ENCODE peak calls at places on chromosomes 11 and 22, in nine cellular contexts. U, J, F, O, C, L, X, B and G are unnamed samples.

GRCh38 chr22:41565403-41566054 is 4.7 kb downstream of the CSDC2 start:
- DNase-seq in U (peak; percentile 26), J (no peak), F (no peak), O (no peak), C (no peak), L (peak; percentile 90), X (no peak), B (peak; percentile 27), G (no peak)

GRCh38 chr11:8988329-8989234 is 15.2 kb downstream of the NRIP3 start:
- DNase-seq in U (no peak), J (no peak), F (no peak), O (no peak), C (no peak), L (peak; percentile 69), X (no peak), B (no peak), G (no peak)

GRCh38 chr11:2881974-2882362 is 3.6 kb downstream of the CDKN1C start:
- DNase-seq in U (no peak), J (no peak), F (no peak), O (no peak), C (no peak), L (no peak), X (no peak), B (no peak), G (no peak)

GRCh38 chr11:27933992-27934829 is 173.7 kb downstream of the KIF18A start:
- DNase-seq in U (no peak), J (no peak), F (no peak), O (no peak), C (no peak), L (peak; percentile 100), X (no peak), B (no peak), G (no peak)

GRCh38 chr11:69718147-69718546 is 14.3 kb upstream of the FGF19 start:
- DNase-seq in U (no peak), J (no peak), F (no peak), O (peak; percentile 32), C (no peak), L (peak; percentile 40), X (no peak), B (no peak), G (no peak)

GRCh38 chr11:128496249-128496648 is 91.1 kb downstream of the ETS1 start:
- DNase-seq in U (no peak), J (no peak), F (no peak), O (no peak), C (no peak), L (no peak), X (no peak), B (no peak), G (no peak)

GRCh38 chr11:20203836-20204235 is 43.6 kb upstream of the DBX1 start:
- DNase-seq in U (no peak), J (no peak), F (no peak), O (no peak), C (no peak), L (no peak), X (no peak), B (no peak), G (no peak)

GRCh38 chr11:113675003-113675471 is 31.1 kb downstream of the TMPRSS5 start:
- DNase-seq in U (peak; percentile 6), J (no peak), F (no peak), O (no peak), C (no peak), L (peak; percentile 99), X (no peak), B (no peak), G (peak; percentile 9)

GRCh38 chr11:125465254-125465653 is 30.8 kb downstream of the FEZ1 start:
- DNase-seq in U (no peak), J (no peak), F (no peak), O (no peak), C (no peak), L (no peak), X (no peak), B (no peak), G (no peak)

GRCh38 chr11:35553831-35554230 is 28.4 kb upstream of the PAMR1 start:
- DNase-seq in U (no peak), J (no peak), F (no peak), O (no peak), C (no peak), L (peak; percentile 93), X (no peak), B (no peak), G (no peak)

GRCh38 chr11:2673871-2674471 is 25.8 kb downstream of the KCNQ1OT1 start:
- DNase-seq in U (no peak), J (no peak), F (no peak), O (no peak), C (no peak), L (no peak), X (no peak), B (no peak), G (peak; percentile 20)

GRCh38 chr11:107824668-107825369 is 33.8 kb downstream of the SLC35F2 start:
- DNase-seq in U (no peak), J (no peak), F (no peak), O (no peak), C (no peak), L (no peak), X (no peak), B (no peak), G (no peak)

GRCh38 chr11:127627629-127628462 is 627.3 kb upstream of the KIRREL3 start:
- DNase-seq in U (no peak), J (no peak), F (peak; percentile 73), O (no peak), C (no peak), L (no peak), X (no peak), B (peak; percentile 79), G (peak; percentile 78)

GRCh38 chr11:132137289-132137980 is 767.0 kb downstream of the NTM start:
- DNase-seq in U (no peak), J (no peak), F (no peak), O (no peak), C (no peak), L (no peak), X (no peak), B (no peak), G (no peak)

GRCh38 chr22:22327723-22328122 is 83.1 kb downstream of the VPREB1 start:
- DNase-seq in U (no peak), J (no peak), F (no peak), O (no peak), C (no peak), L (no peak), X (no peak), B (no peak), G (no peak)

GRCh38 chr11:78659326-78660319 is 85.0 kb upstream of the NARS2 start:
- DNase-seq in U (no peak), J (no peak), F (peak; percentile 62), O (no peak), C (no peak), L (no peak), X (no peak), B (no peak), G (peak; percentile 46)

GRCh38 chr22:40511604-40512003 is 124.9 kb downstream of the MRTFA start:
- DNase-seq in U (no peak), J (no peak), F (no peak), O (no peak), C (no peak), L (no peak), X (peak; percentile 44), B (no peak), G (peak; percentile 56)

GRCh38 chr11:106246495-106246894 is 169.0 kb downstream of the AASDHPPT start:
- DNase-seq in U (no peak), J (no peak), F (no peak), O (no peak), C (no peak), L (no peak), X (no peak), B (no peak), G (no peak)

GRCh38 chr22:30891443-30891755 is 77.2 kb downstream of the MORC2 start:
- DNase-seq in U (no peak), J (no peak), F (no peak), O (no peak), C (no peak), L (no peak), X (no peak), B (peak; percentile 5), G (no peak)

GRCh38 chr11:129215506-129216245 is 23.6 kb upstream of the ARHGAP32 start:
- DNase-seq in U (no peak), J (no peak), F (no peak), O (no peak), C (no peak), L (no peak), X (no peak), B (no peak), G (no peak)